ENCODE peak calls at places on chromosomes 2 and 18, in five cellular contexts. A, K, T, Y and G are unnamed samples.

GRCh38 chr2:170039401-170040172 is 138.4 kb upstream of the MYO3B start:
- DNase-seq in A (no peak), K (no peak), T (no peak), Y (no peak), G (no peak)

GRCh38 chr2:69026026-69026425 is 13.0 kb downstream of the ANTXR1 start:
- DNase-seq in A (no peak), K (peak), T (no peak), Y (no peak), G (no peak)

GRCh38 chr2:95366514-95366913 is 36.0 kb upstream of the FAHD2A start:
- DNase-seq in A (no peak), K (no peak), T (no peak), Y (peak), G (no peak)

GRCh38 chr2:30897539-30897938 is 90.3 kb upstream of the CAPN13 start:
- DNase-seq in A (no peak), K (no peak), T (no peak), Y (no peak), G (no peak)

GRCh38 chr2:67451086-67451832 is 54.1 kb downstream of the ETAA1 start:
- DNase-seq in A (no peak), K (no peak), T (no peak), Y (no peak), G (peak)

GRCh38 chr2:18378020-18378653 is 182.3 kb downstream of the RDH14 start:
- DNase-seq in A (peak), K (peak), T (peak), Y (no peak), G (no peak)

GRCh38 chr2:234556848-234557573 is 60.1 kb upstream of the ARL4C start:
- DNase-seq in A (no peak), K (no peak), T (no peak), Y (no peak), G (no peak)

GRCh38 chr2:45119855-45120254 is 110.6 kb upstream of the SIX2 start:
- DNase-seq in A (no peak), K (no peak), T (peak), Y (no peak), G (peak)

GRCh38 chr18:55869547-55869946 is 281.6 kb upstream of the TCF4 start:
- DNase-seq in A (no peak), K (no peak), T (no peak), Y (no peak), G (no peak)

GRCh38 chr2:175010848-175011254 is 5.7 kb upstream of the CHN1 start:
- DNase-seq in A (no peak), K (no peak), T (no peak), Y (no peak), G (no peak)

GRCh38 chr2:232321156-232321816 is 57.3 kb upstream of the ALPP start:
- DNase-seq in A (peak), K (no peak), T (no peak), Y (no peak), G (no peak)

GRCh38 chr2:188039307-188039706 is 252.4 kb upstream of the GULP1 start:
- DNase-seq in A (no peak), K (no peak), T (no peak), Y (no peak), G (no peak)

GRCh38 chr2:130183500-130184373 is 1.7 kb downstream of the MZT2B start:
- DNase-seq in A (peak), K (no peak), T (no peak), Y (peak), G (no peak)

GRCh38 chr2:162318280-162319222 is at the start of gene IFIH1:
- DNase-seq in A (peak), K (peak), T (peak), Y (peak), G (peak)

GRCh38 chr2:113768770-113769169 is 12.3 kb upstream of the SLC35F5 start:
- DNase-seq in A (no peak), K (no peak), T (no peak), Y (no peak), G (no peak)

GRCh38 chr2:233800231-233800630 is 22.1 kb downstream of the MROH2A start:
- DNase-seq in A (no peak), K (no peak), T (no peak), Y (no peak), G (no peak)

GRCh38 chr2:228841877-228842276 is 429.2 kb downstream of the PID1 start:
- DNase-seq in A (no peak), K (no peak), T (no peak), Y (no peak), G (no peak)

GRCh38 chr2:157056200-157056676 is 201.3 kb upstream of the GALNT5 start:
- DNase-seq in A (peak), K (no peak), T (no peak), Y (no peak), G (peak)

GRCh38 chr2:216195565-216195978 is 86.4 kb downstream of the XRCC5 start:
- DNase-seq in A (peak), K (no peak), T (peak), Y (no peak), G (peak)

GRCh38 chr18:3448845-3449701 is 899 bp upstream of the TGIF1 start:
- DNase-seq in A (peak), K (peak), T (peak), Y (peak), G (peak)

GRCh38 chr2:216583157-216583556 is 50.1 kb upstream of the IGFBP2 start:
- DNase-seq in A (no peak), K (no peak), T (peak), Y (no peak), G (peak)

GRCh38 chr2:97995026-97995733 is 568 bp downstream of the TMEM131 start:
- DNase-seq in A (peak), K (peak), T (no peak), Y (peak), G (no peak)

GRCh38 chr2:28437142-28437835 is 44.6 kb downstream of the FOSL2 start:
- DNase-seq in A (no peak), K (no peak), T (no peak), Y (peak), G (no peak)

GRCh38 chr2:120552079-120552478 is 183.6 kb upstream of the GLI2 start:
- DNase-seq in A (no peak), K (no peak), T (no peak), Y (no peak), G (no peak)

GRCh38 chr18:1062592-1062991 is 157.9 kb downstream of the ADCYAP1 start:
- DNase-seq in A (no peak), K (no peak), T (no peak), Y (no peak), G (no peak)

GRCh38 chr2:25043241-25043867 is 1.5 kb downstream of the EFR3B start:
- DNase-seq in A (no peak), K (peak), T (peak), Y (peak), G (peak)

GRCh38 chr18:46721331-46721730 is 35.5 kb downstream of the ST8SIA5 start:
- DNase-seq in A (no peak), K (no peak), T (no peak), Y (no peak), G (no peak)

GRCh38 chr2:143553261-143553660 is 424.0 kb downstream of the ARHGAP15 start:
- DNase-seq in A (no peak), K (no peak), T (no peak), Y (no peak), G (no peak)

GRCh38 chr2:29628078-29628765 is 293.2 kb downstream of the ALK start:
- DNase-seq in A (no peak), K (no peak), T (no peak), Y (no peak), G (no peak)

GRCh38 chr2:239998006-239998405 is 27.1 kb downstream of the NDUFA10 start:
- DNase-seq in A (no peak), K (no peak), T (no peak), Y (no peak), G (no peak)

GRCh38 chr2:202909394-202910192 is 1.9 kb downstream of the WDR12 start:
- DNase-seq in A (no peak), K (no peak), T (no peak), Y (no peak), G (no peak)

GRCh38 chr18:49277395-49278036 is 182.9 kb downstream of the DYM start:
- DNase-seq in A (no peak), K (no peak), T (no peak), Y (no peak), G (no peak)

GRCh38 chr2:44296653-44297052 is 21.4 kb downstream of the SLC3A1 start:
- DNase-seq in A (no peak), K (no peak), T (no peak), Y (no peak), G (no peak)

GRCh38 chr2:103445356-103445755 is 683.5 kb downstream of the TMEM182 start:
- DNase-seq in A (no peak), K (no peak), T (no peak), Y (no peak), G (no peak)

GRCh38 chr2:287471-287885 is 413 bp downstream of the ALKAL2 start:
- DNase-seq in A (peak), K (no peak), T (no peak), Y (no peak), G (no peak)

GRCh38 chr2:120977582-120978358 is 242.1 kb downstream of the GLI2 start:
- DNase-seq in A (no peak), K (no peak), T (no peak), Y (peak), G (no peak)

GRCh38 chr2:189066037-189066436 is 91.9 kb downstream of the COL3A1 start:
- DNase-seq in A (no peak), K (no peak), T (no peak), Y (no peak), G (no peak)

GRCh38 chr18:48345596-48345995 is 63.6 kb downstream of the ZBTB7C start:
- DNase-seq in A (peak), K (no peak), T (no peak), Y (peak), G (no peak)